ENCODE peak calls at places on chromosome 11, in ten cellular contexts. One of them, this sample, is unnamed.

GRCh38 chr11:83819936-83820549 is 533.9 kb upstream of the CCDC90B start:
- DNase-seq in HTR-8/SVneo: peak
- DNase-seq in NCI-H345: peak
- DNase-seq in stimulated activated CD4-positive, alpha-beta T cell treated with anti-CD3 and anti-CD28 coated beads, Interleukin-1b, Interleukin-23, amount 100 ng/mL, for 1 hour: no peak
- DNase-seq in NCI-H2081: peak
- DNase-seq in iPS DF 6.9: no peak
- DNase-seq in fibroblast of gingiva: peak
- DNase-seq in left ventricle myocardium superior: no peak
- DNase-seq in HEK293T: peak
- DNase-seq in GM04504: peak
- DNase-seq in this sample: peak

GRCh38 chr11:84722583-84723108 is 904.5 kb downstream of the DLG2 start:
- DNase-seq in HTR-8/SVneo: no peak
- DNase-seq in NCI-H345: peak
- DNase-seq in stimulated activated CD4-positive, alpha-beta T cell treated with anti-CD3 and anti-CD28 coated beads, Interleukin-1b, Interleukin-23, amount 100 ng/mL, for 1 hour: no peak
- DNase-seq in NCI-H2081: no peak
- DNase-seq in iPS DF 6.9: no peak
- DNase-seq in fibroblast of gingiva: no peak
- DNase-seq in left ventricle myocardium superior: no peak
- DNase-seq in HEK293T: no peak
- DNase-seq in GM04504: no peak
- DNase-seq in this sample: no peak

GRCh38 chr11:704799-705645 is 1.0 kb upstream of the EPS8L2 start:
- DNase-seq in HTR-8/SVneo: no peak
- DNase-seq in NCI-H345: no peak
- DNase-seq in stimulated activated CD4-positive, alpha-beta T cell treated with anti-CD3 and anti-CD28 coated beads, Interleukin-1b, Interleukin-23, amount 100 ng/mL, for 1 hour: no peak
- DNase-seq in NCI-H2081: no peak
- DNase-seq in iPS DF 6.9: no peak
- DNase-seq in fibroblast of gingiva: no peak
- DNase-seq in left ventricle myocardium superior: no peak
- DNase-seq in HEK293T: no peak
- DNase-seq in GM04504: no peak
- DNase-seq in this sample: no peak

GRCh38 chr11:112318193-112318592 is 57.5 kb upstream of the PLET1 start:
- DNase-seq in HTR-8/SVneo: peak
- DNase-seq in NCI-H345: no peak
- DNase-seq in stimulated activated CD4-positive, alpha-beta T cell treated with anti-CD3 and anti-CD28 coated beads, Interleukin-1b, Interleukin-23, amount 100 ng/mL, for 1 hour: no peak
- DNase-seq in NCI-H2081: no peak
- DNase-seq in iPS DF 6.9: no peak
- DNase-seq in fibroblast of gingiva: peak
- DNase-seq in left ventricle myocardium superior: no peak
- DNase-seq in HEK293T: no peak
- DNase-seq in GM04504: peak
- DNase-seq in this sample: peak

GRCh38 chr11:6474806-6475500 is 1.2 kb upstream of the TRIM3 start:
- DNase-seq in HTR-8/SVneo: no peak
- DNase-seq in NCI-H345: no peak
- DNase-seq in stimulated activated CD4-positive, alpha-beta T cell treated with anti-CD3 and anti-CD28 coated beads, Interleukin-1b, Interleukin-23, amount 100 ng/mL, for 1 hour: no peak
- DNase-seq in NCI-H2081: no peak
- DNase-seq in iPS DF 6.9: no peak
- DNase-seq in fibroblast of gingiva: no peak
- DNase-seq in left ventricle myocardium superior: no peak
- DNase-seq in HEK293T: no peak
- DNase-seq in GM04504: no peak
- DNase-seq in this sample: no peak

GRCh38 chr11:2136209-2136951 is 2.8 kb downstream of the IGF2 start:
- DNase-seq in HTR-8/SVneo: no peak
- DNase-seq in NCI-H345: no peak
- DNase-seq in stimulated activated CD4-positive, alpha-beta T cell treated with anti-CD3 and anti-CD28 coated beads, Interleukin-1b, Interleukin-23, amount 100 ng/mL, for 1 hour: no peak
- DNase-seq in NCI-H2081: no peak
- DNase-seq in iPS DF 6.9: no peak
- DNase-seq in fibroblast of gingiva: no peak
- DNase-seq in left ventricle myocardium superior: peak
- DNase-seq in HEK293T: no peak
- DNase-seq in GM04504: no peak
- DNase-seq in this sample: no peak

GRCh38 chr11:26127336-26127735 is 204.6 kb upstream of the ANO3 start:
- DNase-seq in HTR-8/SVneo: no peak
- DNase-seq in NCI-H345: no peak
- DNase-seq in stimulated activated CD4-positive, alpha-beta T cell treated with anti-CD3 and anti-CD28 coated beads, Interleukin-1b, Interleukin-23, amount 100 ng/mL, for 1 hour: no peak
- DNase-seq in NCI-H2081: no peak
- DNase-seq in iPS DF 6.9: no peak
- DNase-seq in fibroblast of gingiva: no peak
- DNase-seq in left ventricle myocardium superior: no peak
- DNase-seq in HEK293T: no peak
- DNase-seq in GM04504: no peak
- DNase-seq in this sample: no peak

GRCh38 chr11:61972112-61972795 is 4.8 kb upstream of the FTH1 start:
- DNase-seq in HTR-8/SVneo: no peak
- DNase-seq in NCI-H345: no peak
- DNase-seq in stimulated activated CD4-positive, alpha-beta T cell treated with anti-CD3 and anti-CD28 coated beads, Interleukin-1b, Interleukin-23, amount 100 ng/mL, for 1 hour: no peak
- DNase-seq in NCI-H2081: no peak
- DNase-seq in iPS DF 6.9: no peak
- DNase-seq in fibroblast of gingiva: peak
- DNase-seq in left ventricle myocardium superior: no peak
- DNase-seq in HEK293T: no peak
- DNase-seq in GM04504: no peak
- DNase-seq in this sample: no peak